ENCODE peak calls at places on chromosomes 3 and 15, in six cellular contexts. B is AML-193, I is NCI-H1436, X is islet precursor cell, S is left lung, C is ELF-1. Z is an unnamed sample.
A peak's percentile ranks its signal among the peaks of the same experiment; 100 is the strongest.

GRCh38 chr15:88888719-88889118 is 6.6 kb downstream of the HAPLN3 start:
- DNase-seq in B (no peak), I (no peak), X (no peak), S (no peak), C (no peak), Z (no peak)

GRCh38 chr3:148002705-148003205 is 593.6 kb downstream of the ZIC1 start:
- DNase-seq in B (no peak), I (no peak), X (no peak), S (no peak), C (no peak), Z (no peak)

GRCh38 chr15:77657629-77658238 is 25.0 kb upstream of the LINGO1 start:
- DNase-seq in B (no peak), I (no peak), X (no peak), S (no peak), C (no peak), Z (no peak)

GRCh38 chr15:73564255-73564654 is 68.9 kb downstream of the NPTN start:
- DNase-seq in B (peak; percentile 84), I (no peak), X (peak; percentile 66), S (no peak), C (no peak), Z (no peak)

GRCh38 chr3:191388823-191389222 is 58.5 kb upstream of the UTS2B start:
- DNase-seq in B (no peak), I (no peak), X (no peak), S (no peak), C (no peak), Z (no peak)

GRCh38 chr3:180980612-180981011 is 8.9 kb downstream of the DNAJC19 start:
- DNase-seq in B (no peak), I (no peak), X (no peak), S (no peak), C (no peak), Z (no peak)

GRCh38 chr3:195416795-195417194 is 26.0 kb downstream of the ACAP2 start:
- DNase-seq in B (no peak), I (no peak), X (no peak), S (no peak), C (no peak), Z (no peak)

GRCh38 chr3:44114142-44114541 is 127.5 kb upstream of the TOPAZ1 start:
- DNase-seq in B (no peak), I (no peak), X (peak; percentile 68), S (peak; percentile 76), C (peak; percentile 84), Z (no peak)

GRCh38 chr3:78176869-78177268 is 1137.0 kb downstream of the ROBO2 start:
- DNase-seq in B (no peak), I (no peak), X (no peak), S (no peak), C (no peak), Z (no peak)

GRCh38 chr3:176939022-176939817 is 258.1 kb downstream of the TBL1XR1 start:
- DNase-seq in B (peak; percentile 80), I (peak; percentile 88), X (peak; percentile 69), S (no peak), C (peak; percentile 45), Z (peak; percentile 88)

GRCh38 chr3:141426404-141427034 is 58.2 kb downstream of the ZBTB38 start:
- DNase-seq in B (no peak), I (no peak), X (peak; percentile 60), S (peak; percentile 84), C (no peak), Z (no peak)

GRCh38 chr15:80275946-80276345 is 23.9 kb upstream of the CTXND1 start:
- DNase-seq in B (no peak), I (no peak), X (no peak), S (no peak), C (no peak), Z (no peak)

GRCh38 chr3:80998022-80998421 is 763.4 kb downstream of the GBE1 start:
- DNase-seq in B (no peak), I (no peak), X (no peak), S (no peak), C (no peak), Z (no peak)

GRCh38 chr3:129162729-129163579 is 2.1 kb upstream of the ISY1 start:
- DNase-seq in B (peak; percentile 22), I (no peak), X (no peak), S (no peak), C (no peak), Z (no peak)

GRCh38 chr15:83565553-83566159 is 88.3 kb upstream of the ADAMTSL3 start:
- DNase-seq in B (peak; percentile 1), I (no peak), X (peak; percentile 47), S (no peak), C (peak; percentile 44), Z (no peak)

GRCh38 chr3:12279591-12280326 is 9.1 kb upstream of the PPARG start:
- DNase-seq in B (no peak), I (no peak), X (no peak), S (no peak), C (no peak), Z (no peak)

GRCh38 chr3:72092778-72093177 is 307.8 kb upstream of the PROK2 start:
- DNase-seq in B (no peak), I (no peak), X (no peak), S (no peak), C (no peak), Z (no peak)

GRCh38 chr15:97087337-97087736 is 756.8 kb downstream of the NR2F2 start:
- DNase-seq in B (no peak), I (no peak), X (peak; percentile 53), S (no peak), C (no peak), Z (no peak)

GRCh38 chr3:65927576-65927975 is 111.1 kb downstream of the MAGI1 start:
- DNase-seq in B (no peak), I (no peak), X (peak; percentile 56), S (no peak), C (no peak), Z (peak; percentile 1)

GRCh38 chr3:55631766-55632331 is 144.7 kb upstream of the WNT5A start:
- DNase-seq in B (no peak), I (no peak), X (no peak), S (no peak), C (no peak), Z (no peak)

GRCh38 chr15:60528530-60528929 is 49.6 kb upstream of the ICE2 start:
- DNase-seq in B (no peak), I (no peak), X (no peak), S (no peak), C (no peak), Z (no peak)

GRCh38 chr3:18556503-18556902 is 131.4 kb upstream of the SATB1 start:
- DNase-seq in B (no peak), I (no peak), X (no peak), S (no peak), C (no peak), Z (no peak)

GRCh38 chr3:186254676-186255665 is 107.1 kb downstream of the DGKG start:
- DNase-seq in B (no peak), I (no peak), X (no peak), S (no peak), C (no peak), Z (no peak)

GRCh38 chr3:195040773-195041520 is 230.0 kb downstream of the XXYLT1 start:
- DNase-seq in B (no peak), I (no peak), X (peak; percentile 85), S (no peak), C (no peak), Z (no peak)

GRCh38 chr15:40832903-40833302 is 4.4 kb upstream of the PPP1R14D start:
- DNase-seq in B (no peak), I (no peak), X (no peak), S (no peak), C (no peak), Z (no peak)

GRCh38 chr15:92324036-92324963 is 69.4 kb upstream of the ST8SIA2 start:
- DNase-seq in B (no peak), I (no peak), X (no peak), S (no peak), C (no peak), Z (peak; percentile 77)

GRCh38 chr15:72315706-72316370 is 4.1 kb downstream of the CELF6 start:
- DNase-seq in B (no peak), I (peak; percentile 80), X (no peak), S (no peak), C (no peak), Z (peak; percentile 75)

Z was measured in NCI-H1105.